ENCODE peak calls at places on chromosomes 5 and 9, in seven cellular contexts. F is HL-60, P is stomach, Y is spleen, Q is breast epithelium, U is GM23338, O is GM12878. M is an unnamed sample.

GRCh38 chr5:2375291-2375690 is 376.2 kb downstream of the IRX2 start:
- DNase-seq in F (no peak), O (no peak), P (no peak), Y (no peak), Q (no peak), U (no peak), M (no peak)

GRCh38 chr5:10724799-10725507 is 36.1 kb downstream of the DAP start:
- DNase-seq in P (peak), Q (no peak), U (peak), Y (no peak), O (no peak), F (no peak), M (peak)

GRCh38 chr5:54620583-54620933 is 103.0 kb downstream of the SNX18 start:
- DNase-seq in O (no peak), Q (peak), F (no peak), U (no peak), Y (no peak), P (no peak), M (no peak)

GRCh38 chr5:172010278-172010677 is 3.8 kb upstream of the FBXW11 start:
- DNase-seq in P (no peak), U (peak), O (no peak), F (no peak), Q (no peak), Y (no peak), M (no peak)

GRCh38 chr9:81814794-81815464 is 113.3 kb upstream of the SPATA31D4 start:
- DNase-seq in Y (no peak), Q (no peak), O (peak), F (no peak), P (no peak), U (peak), M (no peak)

GRCh38 chr9:98806394-98807069 is 938 bp upstream of the GALNT12 start:
- DNase-seq in U (no peak), Q (no peak), P (no peak), F (no peak), O (no peak), Y (no peak), M (no peak)

GRCh38 chr5:63262191-63262981 is 683.8 kb downstream of the LRRC70 start:
- DNase-seq in O (no peak), Q (no peak), U (no peak), P (no peak), Y (no peak), F (no peak), M (no peak)

GRCh38 chr9:111965566-111966019 is 69.0 kb downstream of the UGCG start:
- DNase-seq in O (peak), Y (no peak), F (no peak), Q (no peak), P (no peak), U (no peak), M (no peak)

GRCh38 chr5:135207866-135208265 is 173.8 kb upstream of the PITX1 start:
- DNase-seq in U (no peak), F (no peak), O (no peak), Q (peak), P (no peak), Y (no peak), M (no peak)

GRCh38 chr5:172959824-172960799 is 888 bp downstream of the RPL26L1 start:
- DNase-seq in P (no peak), U (peak), Q (no peak), F (peak), Y (peak), O (no peak), M (no peak)

GRCh38 chr5:92991681-92992472 is 589.1 kb downstream of the NR2F1-AS1 start:
- DNase-seq in Y (no peak), O (no peak), P (no peak), U (no peak), F (no peak), Q (no peak), M (no peak)

GRCh38 chr5:93621340-93621872 is 38.4 kb downstream of the NR2F1 start:
- DNase-seq in F (no peak), P (peak), U (peak), O (no peak), Y (peak), Q (peak), M (peak)

GRCh38 chr5:18024542-18024941 is 390.3 kb downstream of the TAF11L14 start:
- DNase-seq in Y (no peak), P (no peak), Q (no peak), O (no peak), F (no peak), U (peak), M (no peak)

GRCh38 chr9:69139596-69139995 is 34.5 kb upstream of the TJP2 start:
- DNase-seq in Q (no peak), O (no peak), U (no peak), Y (no peak), P (no peak), F (no peak), M (no peak)

GRCh38 chr5:96562614-96563013 is 99.6 kb upstream of the CAST start:
- DNase-seq in Y (no peak), F (no peak), Q (no peak), U (no peak), O (no peak), P (no peak), M (no peak)

GRCh38 chr9:127336708-127337352 is 60.1 kb upstream of the SLC2A8 start:
- DNase-seq in Y (no peak), P (peak), U (no peak), F (no peak), O (no peak), Q (peak), M (peak)

GRCh38 chr9:8778356-8778755 is 978.8 kb upstream of the DMAC1 start:
- DNase-seq in F (no peak), P (no peak), O (no peak), U (no peak), Q (no peak), Y (no peak), M (no peak)

GRCh38 chr5:25119654-25120053 is 474.9 kb upstream of the CDH10 start:
- DNase-seq in F (no peak), P (no peak), Y (no peak), U (peak), Q (no peak), O (no peak), M (no peak)

GRCh38 chr5:143800715-143801114 is 11.2 kb upstream of the HMHB1 start:
- DNase-seq in Q (no peak), Y (no peak), P (no peak), U (no peak), O (no peak), F (no peak), M (no peak)

GRCh38 chr9:99030082-99030481 is 74.8 kb upstream of the TGFBR1 start:
- DNase-seq in Y (no peak), U (no peak), O (no peak), Q (no peak), P (no peak), F (peak), M (no peak)

GRCh38 chr9:99050292-99050911 is 54.5 kb upstream of the TGFBR1 start:
- DNase-seq in O (no peak), Q (no peak), P (no peak), F (no peak), U (no peak), Y (no peak), M (no peak)

GRCh38 chr5:12272389-12272788 is 368.1 kb upstream of the CTNND2 start:
- DNase-seq in Y (no peak), F (no peak), U (peak), O (no peak), Q (no peak), P (no peak), M (no peak)

GRCh38 chr9:106830527-106831140 is 32.3 kb upstream of the ZNF462 start:
- DNase-seq in O (no peak), P (no peak), U (no peak), Q (peak), F (no peak), Y (no peak), M (peak)

DNA sequence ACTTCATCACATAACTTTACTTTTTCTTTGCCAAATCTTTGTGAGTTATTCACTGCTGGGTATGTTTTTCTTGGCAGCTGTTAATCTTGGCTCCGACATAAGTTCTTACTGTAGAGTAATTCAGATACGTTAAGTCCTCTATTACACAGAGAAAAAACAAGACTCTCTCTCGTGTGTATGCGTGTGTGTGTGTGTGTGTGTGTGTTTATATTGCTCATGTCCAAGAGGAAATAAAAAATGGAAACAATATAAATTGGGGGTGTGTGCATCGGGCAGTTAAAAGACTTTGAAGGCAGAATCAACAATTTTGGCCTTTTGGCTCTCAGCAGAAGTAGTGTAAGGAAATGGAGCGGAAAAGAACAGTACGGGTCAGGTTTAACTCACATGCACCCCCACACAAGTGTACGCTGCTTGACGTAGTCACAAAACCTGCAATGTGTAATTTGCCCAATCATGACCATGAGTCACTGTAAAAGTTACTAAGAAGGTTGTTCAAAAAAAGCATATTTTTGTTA is 67.2 kb upstream of the IFNE start:
- DNase-seq in P (peak), O (no peak), F (no peak), U (no peak), Y (no peak), Q (peak), M (peak)
- H3K4me3 ChIP-seq in P (no peak), O (no peak), F (no peak), U (no peak), Y (no peak), Q (no peak), M (no peak)

GRCh38 chr9:110115868-110116542 is 92.0 kb downstream of the C9orf152 start:
- DNase-seq in O (no peak), Y (no peak), F (no peak), P (no peak), Q (no peak), U (no peak), M (no peak)

GRCh38 chr9:110116543-110116885 is 91.4 kb downstream of the C9orf152 start:
- DNase-seq in U (no peak), P (no peak), Q (no peak), Y (no peak), F (no peak), O (no peak), M (no peak)

GRCh38 chr9:110114086-110114887 is 93.7 kb downstream of the C9orf152 start:
- DNase-seq in U (no peak), P (no peak), O (no peak), Q (no peak), Y (no peak), F (no peak), M (no peak)

GRCh38 chr9:110114888-110115259 is 93.1 kb downstream of the C9orf152 start:
- DNase-seq in Q (no peak), P (no peak), F (no peak), U (peak), Y (no peak), O (no peak), M (no peak)

GRCh38 chr9:110115341-110115820 is 92.6 kb downstream of the C9orf152 start:
- DNase-seq in U (no peak), O (no peak), P (no peak), F (no peak), Y (no peak), Q (no peak), M (no peak)
- TF ChIP-seq POLR2AphosphoS5 in U (no peak), O (no peak), P (no peak), F (no peak), Y (no peak), Q (no peak), M (no peak)

DNA sequence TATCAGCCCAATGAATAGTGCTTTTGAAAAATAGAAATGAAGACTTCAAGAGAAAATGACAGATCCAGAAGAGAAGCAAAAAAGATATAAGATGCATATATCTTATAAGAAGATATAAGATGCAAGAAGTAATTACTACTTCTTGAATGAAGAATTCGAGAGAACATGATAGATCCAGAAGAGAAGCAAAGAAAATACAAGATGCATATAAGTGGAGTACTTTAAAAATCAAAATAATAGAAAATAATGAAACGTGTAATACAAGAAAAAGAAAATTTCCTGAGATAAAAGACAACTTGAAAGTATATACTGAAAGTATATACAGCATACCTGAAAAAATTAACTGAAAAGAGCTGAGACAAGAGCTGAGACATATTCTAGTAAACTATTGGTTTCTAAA is 76.7 kb downstream of the DROSHA start:
- DNase-seq in Y (no peak), O (no peak), U (no peak), Q (no peak), P (no peak), F (no peak), M (no peak)
- H3K4me3 ChIP-seq in Y (no peak), O (no peak), U (no peak), Q (no peak), P (no peak), F (no peak), M (no peak)

DNA sequence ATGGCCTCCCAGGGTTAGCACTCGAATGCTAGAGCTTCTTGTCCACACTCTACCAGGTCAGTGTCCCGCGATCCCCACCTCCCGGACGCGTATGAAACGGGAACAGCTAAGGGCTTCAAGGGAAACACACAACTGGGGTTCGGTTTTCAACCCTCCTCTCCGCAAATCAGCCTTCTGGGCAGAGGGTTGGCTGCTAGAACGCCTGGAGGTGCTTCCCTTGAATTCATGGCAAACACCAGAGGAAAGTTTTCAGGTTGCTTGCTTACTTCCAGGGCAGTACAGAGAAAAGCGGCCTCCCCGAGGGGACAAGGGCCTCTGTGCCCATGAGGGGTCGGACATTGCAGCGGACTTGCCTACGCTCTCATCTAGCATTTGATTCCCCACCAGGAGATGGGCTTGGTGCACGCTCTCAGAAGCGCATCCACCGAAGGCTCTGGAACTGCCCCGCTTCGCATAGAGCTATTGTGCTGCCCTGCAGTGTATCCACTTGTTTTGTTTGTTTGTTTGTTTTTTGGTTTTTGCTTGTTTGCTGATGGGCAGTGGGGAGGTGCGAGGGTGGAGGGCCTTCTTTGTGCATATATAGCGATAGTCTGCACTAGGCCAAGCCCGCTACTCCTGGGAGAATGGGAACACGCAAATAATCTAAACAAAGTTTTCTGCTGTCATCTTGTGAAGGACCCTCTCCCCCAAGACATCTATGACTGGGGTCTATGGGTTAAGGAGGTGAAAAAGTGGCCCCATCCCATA is 1.3 kb upstream of the DMRT3 start:
- DNase-seq in U (peak), P (no peak), O (no peak), Y (no peak), Q (no peak), F (no peak), M (no peak)
- TF ChIP-seq POLR2AphosphoS5 in U (no peak), P (no peak), O (no peak), Y (no peak), Q (no peak), F (no peak), M (no peak)

DNA sequence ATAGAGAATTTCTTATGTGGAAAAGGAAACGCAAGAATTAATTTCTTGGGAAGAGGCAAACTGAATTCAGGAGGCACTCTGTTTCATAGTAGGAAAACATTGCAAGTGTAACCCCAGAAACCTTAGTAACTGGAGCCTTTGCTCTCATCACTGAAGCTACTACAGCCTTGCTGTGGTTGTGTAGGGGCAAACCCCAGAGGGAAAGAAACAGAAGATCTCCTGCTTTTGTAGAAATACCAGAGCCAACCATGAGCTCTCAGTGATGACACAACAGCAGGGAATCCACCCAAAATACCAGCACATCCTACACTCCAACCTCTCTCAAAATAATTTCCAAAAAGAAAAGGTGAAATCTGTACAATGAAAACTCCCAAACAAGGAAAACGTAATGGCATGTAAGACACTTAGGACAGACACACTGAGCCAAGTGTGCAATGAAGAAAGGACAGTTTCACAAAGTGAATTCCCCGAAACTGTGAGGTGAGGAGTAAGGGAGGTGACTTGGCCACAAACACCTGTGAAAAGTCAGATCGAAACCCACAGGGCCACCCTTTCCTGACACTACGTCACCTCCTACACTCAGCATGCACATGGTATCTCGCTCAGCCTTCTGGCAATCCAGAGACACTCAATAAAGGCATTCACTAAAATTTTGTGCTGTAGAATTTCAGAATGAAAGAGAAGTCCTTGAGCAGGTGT is 8.5 kb upstream of the ACSL6 start:
- DNase-seq in F (no peak), U (no peak), P (peak), Y (peak), O (peak), Q (no peak), M (peak)
- H3K4me3 ChIP-seq in F (no peak), U (no peak), P (no peak), Y (no peak), O (peak), Q (no peak), M (no peak)

GRCh38 chr9:83281306-83282255 is 218.6 kb upstream of the RASEF start:
- DNase-seq in O (no peak), F (peak), Y (no peak), U (no peak), P (no peak), Q (peak), M (no peak)
- TF ChIP-seq POLR2AphosphoS5 in O (no peak), F (peak), Y (no peak), U (no peak), P (no peak), Q (no peak), M (no peak)

GRCh38 chr5:146005264-146005663 is 68.9 kb downstream of the SH3RF2 start:
- DNase-seq in U (no peak), Q (no peak), O (no peak), Y (no peak), P (no peak), F (no peak), M (no peak)

GRCh38 chr5:146000072-146000471 is 63.7 kb downstream of the SH3RF2 start:
- DNase-seq in P (no peak), O (no peak), F (no peak), U (no peak), Q (no peak), Y (no peak), M (no peak)

GRCh38 chr5:146001544-146002185 is 65.3 kb downstream of the SH3RF2 start:
- DNase-seq in U (no peak), F (no peak), Y (no peak), P (no peak), O (no peak), Q (no peak), M (no peak)

GRCh38 chr5:146003852-146004251 is 67.5 kb downstream of the SH3RF2 start:
- DNase-seq in Y (no peak), U (no peak), O (no peak), P (no peak), Q (no peak), F (no peak), M (no peak)

DNA sequence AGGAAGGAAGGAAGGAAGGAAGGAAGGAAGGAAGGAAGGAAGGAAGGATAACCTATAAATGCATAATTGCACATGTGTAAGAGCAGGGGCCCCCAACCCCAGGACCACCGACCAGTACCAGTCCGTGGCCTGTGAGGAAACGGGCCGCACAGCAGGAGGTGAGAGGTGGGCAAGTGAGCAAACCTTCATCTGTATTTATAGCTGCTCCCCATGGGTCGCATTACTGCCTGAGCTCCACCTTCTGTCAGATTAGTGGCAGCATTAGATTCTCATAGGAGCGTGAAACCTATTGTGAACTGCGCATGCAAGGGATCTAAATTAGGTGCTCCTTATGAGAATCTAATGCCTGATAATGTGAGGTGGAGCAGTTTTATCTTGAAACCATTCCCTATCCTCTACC is 66.1 kb downstream of the SH3RF2 start:
- DNase-seq in Y (no peak), O (no peak), U (no peak), P (no peak), Q (no peak), F (no peak), M (no peak)
- H3K4me3 ChIP-seq in Y (no peak), O (no peak), U (no peak), P (no peak), Q (no peak), F (no peak), M (no peak)

DNA sequence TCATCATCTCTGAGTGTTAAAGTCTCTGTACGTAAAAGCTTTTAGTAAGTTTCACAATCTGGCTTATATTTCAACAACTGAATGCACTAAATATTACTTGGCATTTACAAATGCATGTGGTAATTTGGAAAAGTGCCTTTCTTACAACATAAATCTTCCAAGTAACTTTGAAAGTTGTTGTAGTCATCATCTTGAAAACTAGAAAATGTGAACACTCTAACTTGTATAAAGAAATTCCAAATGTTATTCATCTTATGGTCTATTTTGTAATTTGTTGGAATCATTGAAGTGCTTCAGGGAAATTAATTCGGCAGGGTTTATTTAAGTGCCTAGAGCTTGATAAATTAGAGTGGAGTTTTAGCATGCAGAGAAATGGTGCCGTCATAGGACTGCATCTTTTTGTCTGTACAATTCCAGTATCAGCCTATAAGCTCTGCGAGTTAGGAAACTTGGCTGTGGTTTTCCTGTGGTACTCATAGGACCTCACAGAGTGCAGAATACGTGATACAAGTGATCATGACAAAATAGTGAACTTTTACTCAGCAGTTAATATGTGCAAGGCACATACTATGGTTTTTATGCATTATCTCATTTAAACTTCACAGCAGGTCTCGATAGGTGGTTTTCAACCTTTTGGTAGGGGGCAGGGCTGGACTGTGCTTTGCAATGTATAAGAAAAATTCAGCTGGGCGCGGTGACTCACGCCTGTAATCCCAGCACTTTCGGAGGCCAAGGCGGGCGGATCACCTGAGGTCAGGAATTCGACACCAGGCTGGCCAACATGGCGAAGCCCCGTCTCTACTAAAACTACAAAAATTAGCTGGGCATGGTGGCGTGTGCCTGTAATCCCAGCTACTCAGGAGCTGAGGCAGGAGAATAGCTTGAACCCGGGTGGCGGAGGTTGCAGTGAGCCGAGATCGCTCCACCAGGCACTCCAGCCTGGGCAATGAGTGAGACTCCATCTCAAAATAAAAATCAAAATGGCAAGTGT is 79.6 kb downstream of the RAI14 start:
- DNase-seq in P (no peak), Y (no peak), O (no peak), Q (no peak), U (no peak), F (no peak), M (no peak)
- TF ChIP-seq POLR2AphosphoS5 in P (no peak), Y (no peak), O (no peak), Q (no peak), U (no peak), F (no peak), M (no peak)

M was measured in transverse colon.